ENCODE peak calls at places on chromosomes 12 and 14, in eight cellular contexts. H, R, F, I, K, Q, W and M are unnamed samples.

GRCh38 chr12:55624056-55624455 is 12.6 kb upstream of the OR10P1 start:
- DNase-seq in W (no peak), I (no peak), F (no peak), R (no peak), Q (no peak), H (no peak), K (no peak), M (no peak)

GRCh38 chr12:103495158-103495782 is 498 bp downstream of the C12orf42 start:
- DNase-seq in F (peak; percentile 14), I (no peak), Q (no peak), R (no peak), K (no peak), W (no peak), H (peak; percentile 75), M (no peak)

GRCh38 chr12:50246873-50247612 is 36.3 kb downstream of the LIMA1 start:
- DNase-seq in Q (peak; percentile 89), R (peak; percentile 76), H (peak; percentile 91), W (peak; percentile 99), I (peak; percentile 99), K (peak; percentile 67), F (peak; percentile 86), M (peak; percentile 80)

GRCh38 chr14:105364100-105364708 is 34.1 kb upstream of the TEX22 start:
- DNase-seq in H (no peak), K (no peak), W (peak; percentile 72), R (no peak), Q (no peak), I (peak; percentile 73), F (no peak), M (no peak)

GRCh38 chr14:69882086-69882864 is 3.1 kb downstream of the SMOC1 start:
- DNase-seq in R (no peak), F (no peak), H (no peak), Q (no peak), K (no peak), I (no peak), W (no peak), M (no peak)

GRCh38 chr14:83342590-83342989 is 1808.9 kb upstream of the SEL1L start:
- DNase-seq in I (no peak), F (no peak), H (no peak), Q (peak; percentile 53), R (no peak), W (no peak), K (no peak), M (peak; percentile 27)

GRCh38 chr14:76375484-76375883 is 453 bp upstream of the ESRRB start:
- DNase-seq in H (no peak), Q (no peak), R (no peak), F (no peak), K (no peak), I (peak; percentile 4), W (no peak), M (no peak)

GRCh38 chr12:42477931-42478330 is 111.6 kb downstream of the PRICKLE1 start:
- DNase-seq in F (no peak), H (no peak), W (peak; percentile 91), K (no peak), R (no peak), I (peak; percentile 47), Q (no peak), M (no peak)

GRCh38 chr12:52796839-52797528 is 1.1 kb upstream of the KRT3 start:
- DNase-seq in W (no peak), Q (no peak), I (no peak), H (no peak), R (no peak), F (no peak), K (no peak), M (no peak)

GRCh38 chr12:117118838-117119591 is 19.8 kb upstream of the TESC start:
- DNase-seq in Q (no peak), W (no peak), F (no peak), K (no peak), H (no peak), R (no peak), I (no peak), M (no peak)

GRCh38 chr12:16515666-16516065 is 90.3 kb downstream of the LMO3 start:
- DNase-seq in F (no peak), I (peak; percentile 52), K (no peak), Q (no peak), H (no peak), W (peak; percentile 66), R (no peak), M (no peak)

GRCh38 chr12:122528992-122529391 is 1.9 kb downstream of the KNTC1 start:
- DNase-seq in F (no peak), I (no peak), Q (no peak), K (no peak), W (no peak), H (no peak), R (no peak), M (no peak)

GRCh38 chr14:102215522-102216250 is 76.0 kb downstream of the WDR20 start:
- DNase-seq in Q (no peak), I (peak; percentile 31), W (peak; percentile 31), F (no peak), R (no peak), H (no peak), K (no peak), M (no peak)

GRCh38 chr12:66188584-66189475 is at the start of gene IRAK3:
- DNase-seq in W (peak; percentile 31), Q (peak; percentile 95), R (peak; percentile 73), F (peak; percentile 21), I (peak; percentile 37), K (peak; percentile 89), H (peak; percentile 96), M (peak; percentile 40)

GRCh38 chr12:50936821-50937220 is 15.5 kb upstream of the HIGD1C start:
- DNase-seq in W (no peak), F (no peak), H (no peak), Q (no peak), R (no peak), K (no peak), I (no peak), M (no peak)

GRCh38 chr12:53495903-53496751 is 3.1 kb downstream of the MAP3K12 start:
- DNase-seq in R (no peak), K (no peak), I (peak; percentile 46), F (peak; percentile 88), H (peak; percentile 86), Q (peak; percentile 89), W (peak; percentile 85), M (no peak)

GRCh38 chr14:62885451-62885850 is 159.8 kb downstream of the KCNH5 start:
- DNase-seq in F (no peak), K (no peak), Q (no peak), R (no peak), I (no peak), W (peak; percentile 4), H (no peak), M (no peak)

GRCh38 chr12:56630180-56630632 is at the start of gene BAZ2A:
- DNase-seq in I (peak; percentile 77), H (peak; percentile 96), K (peak; percentile 87), F (peak; percentile 85), W (peak; percentile 72), Q (peak; percentile 93), R (peak; percentile 86), M (peak; percentile 61)

GRCh38 chr12:28507867-28508266 is 317.6 kb downstream of the CCDC91 start:
- DNase-seq in H (no peak), I (no peak), W (no peak), R (no peak), K (no peak), Q (no peak), F (no peak), M (no peak)

GRCh38 chr12:28500373-28501024 is 310.2 kb downstream of the CCDC91 start:
- DNase-seq in F (no peak), Q (no peak), I (peak; percentile 86), W (peak; percentile 62), K (no peak), H (no peak), R (no peak), M (no peak)

GRCh38 chr12:28507055-28507454 is 316.8 kb downstream of the CCDC91 start:
- DNase-seq in I (peak; percentile 86), F (no peak), Q (no peak), W (peak; percentile 70), R (no peak), K (no peak), H (no peak), M (no peak)

GRCh38 chr12:28506271-28506670 is 316.0 kb downstream of the CCDC91 start:
- DNase-seq in H (no peak), Q (no peak), I (peak; percentile 42), F (no peak), W (no peak), R (no peak), K (no peak), M (no peak)
- TF ChIP-seq CTCF in H (no peak), Q (no peak), I (no peak), F (no peak), W (no peak), R (no peak), K (no peak), M (no peak)

GRCh38 chr12:108826807-108827721 is 30.3 kb downstream of the SSH1 start:
- DNase-seq in R (no peak), Q (no peak), F (no peak), K (no peak), I (peak; percentile 79), H (no peak), W (peak; percentile 60), M (no peak)
- H3K27ac ChIP-seq in R (peak overlapping the region; percentile 87), Q (peak overlapping the region; percentile 90), F (peak overlapping the region; percentile 74), K (peak overlapping the region; percentile 96), I (peak overlapping the region; percentile 95), H (peak overlapping the region; percentile 93), W (peak overlapping the region; percentile 99), M (peak overlapping the region; percentile 69)

GRCh38 chr12:48080285-48080684 is 25.6 kb downstream of the SENP1 start:
- DNase-seq in W (no peak), F (no peak), R (no peak), I (no peak), Q (no peak), K (no peak), H (no peak), M (no peak)

GRCh38 chr12:48084841-48085460 is 20.9 kb downstream of the SENP1 start:
- DNase-seq in K (no peak), H (no peak), F (no peak), Q (no peak), R (no peak), I (no peak), W (no peak), M (no peak)

GRCh38 chr12:48086327-48086726 is 19.6 kb downstream of the SENP1 start:
- DNase-seq in R (no peak), Q (no peak), H (no peak), W (no peak), I (no peak), K (no peak), F (no peak), M (no peak)

GRCh38 chr12:48080821-48081220 is 25.1 kb downstream of the SENP1 start:
- DNase-seq in W (no peak), H (no peak), R (no peak), I (no peak), Q (no peak), K (no peak), F (no peak), M (no peak)

DNA sequence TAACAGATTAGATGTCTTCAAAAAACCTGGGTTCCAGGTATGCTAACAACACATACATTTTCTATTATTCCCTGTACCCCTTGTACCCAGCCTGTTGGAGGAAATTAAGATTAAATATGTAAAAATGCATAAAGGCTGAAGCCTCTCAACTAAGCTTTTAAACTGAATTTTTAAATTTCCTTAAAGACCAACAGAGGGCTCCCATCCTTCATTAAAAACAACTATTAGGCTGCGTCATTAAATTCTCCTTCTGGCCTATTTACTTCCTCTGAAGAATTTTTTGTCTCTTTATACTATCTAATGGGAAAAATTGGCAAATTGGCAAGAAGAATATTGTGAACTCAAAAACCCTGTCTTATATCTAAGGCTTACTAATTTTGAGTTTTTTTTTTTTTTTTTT is 21.8 kb downstream of the SENP1 start:
- DNase-seq in W (peak; percentile 13), Q (no peak), R (no peak), I (peak; percentile 5), H (no peak), K (no peak), F (peak; percentile 34), M (no peak)
- TF ChIP-seq CTCF in W (peak; percentile 20), Q (peak; percentile 30), R (peak; percentile 39), I (no peak), H (no peak), K (no peak), F (peak; percentile 43), M (peak; percentile 35)

GRCh38 chr12:6061661-6062060 is 62.8 kb downstream of the VWF start:
- DNase-seq in I (no peak), F (no peak), W (peak; percentile 70), H (no peak), R (no peak), Q (no peak), K (no peak), M (no peak)
- H3K27ac ChIP-seq in I (no peak overlapping the region), F (no peak overlapping the region), W (peak overlapping the region; percentile 95), H (no peak overlapping the region), R (no peak overlapping the region), Q (no peak overlapping the region), K (no peak overlapping the region), M (no peak overlapping the region)